ENCODE peak calls at places on chromosome 10, in seven cellular contexts. One of them, this sample, is unnamed.

GRCh38 chr10:125023269-125023668 is 81.3 kb downstream of the ZRANB1 start:
- DNase-seq in adipocyte: no peak
- DNase-seq in endothelial cell of umbilical vein: no peak
- DNase-seq in HCT116: no peak
- DNase-seq in stomach: peak; percentile 54
- DNase-seq in neural progenitor cell: no peak
- DNase-seq in colonic mucosa: no peak
- DNase-seq in this sample: peak; percentile 51

GRCh38 chr10:84269773-84270172 is 24.9 kb downstream of the RGR start:
- DNase-seq in HCT116: peak; percentile 66
- DNase-seq in neural progenitor cell: no peak
- DNase-seq in endothelial cell of umbilical vein: no peak
- DNase-seq in adipocyte: peak; percentile 78
- DNase-seq in colonic mucosa: no peak
- DNase-seq in stomach: no peak
- DNase-seq in this sample: no peak

GRCh38 chr10:48456361-48456804 is 148.5 kb downstream of the ARHGAP22 start:
- DNase-seq in colonic mucosa: peak; percentile 30
- DNase-seq in neural progenitor cell: no peak
- DNase-seq in HCT116: no peak
- DNase-seq in stomach: peak; percentile 32
- DNase-seq in endothelial cell of umbilical vein: peak; percentile 69
- DNase-seq in adipocyte: no peak
- DNase-seq in this sample: peak; percentile 81

GRCh38 chr10:95306851-95307250 is 16.0 kb upstream of the PDLIM1 start:
- DNase-seq in endothelial cell of umbilical vein: no peak
- DNase-seq in HCT116: no peak
- DNase-seq in colonic mucosa: no peak
- DNase-seq in stomach: no peak
- DNase-seq in adipocyte: no peak
- DNase-seq in neural progenitor cell: no peak
- DNase-seq in this sample: no peak

GRCh38 chr10:31322647-31323046 is 3.6 kb downstream of the ZEB1 start:
- DNase-seq in adipocyte: peak; percentile 57
- DNase-seq in stomach: no peak
- DNase-seq in endothelial cell of umbilical vein: peak; percentile 25
- DNase-seq in colonic mucosa: no peak
- DNase-seq in HCT116: no peak
- DNase-seq in neural progenitor cell: peak; percentile 5
- DNase-seq in this sample: no peak

GRCh38 chr10:99207340-99207739 is 28.3 kb downstream of the HPSE2 start:
- DNase-seq in colonic mucosa: no peak
- DNase-seq in stomach: no peak
- DNase-seq in adipocyte: no peak
- DNase-seq in endothelial cell of umbilical vein: no peak
- DNase-seq in neural progenitor cell: no peak
- DNase-seq in HCT116: no peak
- DNase-seq in this sample: no peak

GRCh38 chr10:60147025-60147424 is 240.7 kb upstream of the CCDC6 start:
- DNase-seq in colonic mucosa: no peak
- DNase-seq in neural progenitor cell: no peak
- DNase-seq in stomach: no peak
- DNase-seq in adipocyte: no peak
- DNase-seq in endothelial cell of umbilical vein: no peak
- DNase-seq in HCT116: no peak
- DNase-seq in this sample: no peak

GRCh38 chr10:51260376-51260775 is 186.1 kb downstream of the PRKG1 start:
- DNase-seq in adipocyte: peak; percentile 38
- DNase-seq in stomach: no peak
- DNase-seq in endothelial cell of umbilical vein: no peak
- DNase-seq in neural progenitor cell: no peak
- DNase-seq in colonic mucosa: no peak
- DNase-seq in HCT116: no peak
- DNase-seq in this sample: no peak

GRCh38 chr10:34334908-34335307 is 480.2 kb downstream of the PARD3 start:
- DNase-seq in neural progenitor cell: no peak
- DNase-seq in HCT116: no peak
- DNase-seq in colonic mucosa: no peak
- DNase-seq in adipocyte: no peak
- DNase-seq in endothelial cell of umbilical vein: no peak
- DNase-seq in stomach: no peak
- DNase-seq in this sample: no peak

GRCh38 chr10:29948971-29949370 is 110.4 kb downstream of the JCAD start:
- DNase-seq in adipocyte: peak; percentile 55
- DNase-seq in endothelial cell of umbilical vein: no peak
- DNase-seq in stomach: no peak
- DNase-seq in HCT116: no peak
- DNase-seq in colonic mucosa: no peak
- DNase-seq in neural progenitor cell: no peak
- DNase-seq in this sample: no peak
- H3K4me3 ChIP-seq in adipocyte: peak overlapping the region; percentile 55
- H3K4me3 ChIP-seq in endothelial cell of umbilical vein: no peak overlapping the region
- H3K4me3 ChIP-seq in stomach: no peak overlapping the region
- H3K4me3 ChIP-seq in HCT116: no peak overlapping the region
- H3K4me3 ChIP-seq in colonic mucosa: no peak overlapping the region
- H3K4me3 ChIP-seq in neural progenitor cell: no peak overlapping the region
- H3K4me3 ChIP-seq in this sample: no peak overlapping the region

GRCh38 chr10:132521466-132522102 is 16.0 kb upstream of the INPP5A start:
- DNase-seq in endothelial cell of umbilical vein: no peak
- DNase-seq in HCT116: no peak
- DNase-seq in neural progenitor cell: no peak
- DNase-seq in colonic mucosa: no peak
- DNase-seq in stomach: no peak
- DNase-seq in adipocyte: no peak
- DNase-seq in this sample: no peak

GRCh38 chr10:132524443-132525285 is 12.9 kb upstream of the INPP5A start:
- DNase-seq in stomach: no peak
- DNase-seq in colonic mucosa: no peak
- DNase-seq in HCT116: no peak
- DNase-seq in endothelial cell of umbilical vein: no peak
- DNase-seq in adipocyte: no peak
- DNase-seq in neural progenitor cell: no peak
- DNase-seq in this sample: no peak

GRCh38 chr10:132522521-132523411 is 14.8 kb upstream of the INPP5A start:
- DNase-seq in HCT116: no peak
- DNase-seq in adipocyte: no peak
- DNase-seq in endothelial cell of umbilical vein: no peak
- DNase-seq in colonic mucosa: no peak
- DNase-seq in neural progenitor cell: no peak
- DNase-seq in stomach: no peak
- DNase-seq in this sample: peak; percentile 47

GRCh38 chr10:132521041-132521465 is 16.5 kb upstream of the INPP5A start:
- DNase-seq in stomach: no peak
- DNase-seq in HCT116: no peak
- DNase-seq in endothelial cell of umbilical vein: no peak
- DNase-seq in neural progenitor cell: no peak
- DNase-seq in adipocyte: no peak
- DNase-seq in colonic mucosa: no peak
- DNase-seq in this sample: peak; percentile 45

DNA sequence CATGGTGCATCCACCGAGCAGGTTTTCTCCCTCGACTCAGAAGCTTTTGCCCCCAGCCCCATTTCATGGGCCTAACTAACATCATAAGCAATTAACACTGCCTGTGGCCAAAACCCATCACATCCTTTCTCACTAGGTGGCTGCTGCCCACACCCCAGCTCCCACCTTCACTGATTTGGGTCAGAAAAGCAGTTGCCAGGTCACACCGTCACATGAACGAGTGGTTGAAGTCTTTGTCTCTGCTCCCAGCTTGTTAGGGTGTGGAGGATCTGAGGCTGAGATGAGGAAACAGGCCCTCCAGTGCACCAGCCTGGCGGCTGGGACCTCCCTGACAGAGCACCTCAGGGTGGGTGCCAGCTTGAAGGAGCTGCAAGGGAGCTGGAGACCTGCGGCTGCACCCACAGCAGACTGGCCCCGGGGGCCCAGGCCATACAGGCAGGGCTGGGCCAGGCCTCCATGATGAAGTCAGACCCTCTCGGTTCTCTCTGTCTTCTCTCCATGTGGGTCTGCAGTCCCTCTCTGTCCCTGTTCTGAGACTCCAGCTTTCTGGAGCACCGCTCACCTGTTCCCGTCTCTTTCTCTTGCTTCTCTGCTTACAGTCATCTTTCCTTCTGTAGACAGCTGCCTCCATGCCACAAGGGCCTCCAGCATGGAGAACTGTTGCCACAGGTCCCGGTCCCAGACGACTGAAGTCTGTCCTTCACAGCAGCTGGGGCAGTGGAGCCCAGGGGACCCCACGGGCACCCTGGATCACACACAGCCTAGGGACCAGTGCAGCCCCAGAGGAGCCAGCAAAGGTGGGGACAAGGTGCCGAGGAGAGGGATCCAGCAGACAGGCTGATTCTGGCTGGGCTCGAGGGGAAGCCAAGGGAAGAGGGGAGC is 13.8 kb upstream of the INPP5A start:
- DNase-seq in colonic mucosa: no peak
- DNase-seq in neural progenitor cell: no peak
- DNase-seq in HCT116: no peak
- DNase-seq in adipocyte: no peak
- DNase-seq in endothelial cell of umbilical vein: no peak
- DNase-seq in stomach: no peak
- DNase-seq in this sample: peak; percentile 36
- H3K27me3 ChIP-seq in colonic mucosa: no peaks in the 10 kb centered on the region
- H3K27me3 ChIP-seq in neural progenitor cell: peaks cover 54% of the 10 kb centered on the region
- H3K27me3 ChIP-seq in HCT116: no peaks in the 10 kb centered on the region
- H3K27me3 ChIP-seq in adipocyte: no peaks in the 10 kb centered on the region
- H3K27me3 ChIP-seq in endothelial cell of umbilical vein: peaks cover 5% of the 10 kb centered on the region
- H3K27me3 ChIP-seq in stomach: peaks cover 6% of the 10 kb centered on the region
- H3K27me3 ChIP-seq in this sample: peaks cover 9% of the 10 kb centered on the region

DNA sequence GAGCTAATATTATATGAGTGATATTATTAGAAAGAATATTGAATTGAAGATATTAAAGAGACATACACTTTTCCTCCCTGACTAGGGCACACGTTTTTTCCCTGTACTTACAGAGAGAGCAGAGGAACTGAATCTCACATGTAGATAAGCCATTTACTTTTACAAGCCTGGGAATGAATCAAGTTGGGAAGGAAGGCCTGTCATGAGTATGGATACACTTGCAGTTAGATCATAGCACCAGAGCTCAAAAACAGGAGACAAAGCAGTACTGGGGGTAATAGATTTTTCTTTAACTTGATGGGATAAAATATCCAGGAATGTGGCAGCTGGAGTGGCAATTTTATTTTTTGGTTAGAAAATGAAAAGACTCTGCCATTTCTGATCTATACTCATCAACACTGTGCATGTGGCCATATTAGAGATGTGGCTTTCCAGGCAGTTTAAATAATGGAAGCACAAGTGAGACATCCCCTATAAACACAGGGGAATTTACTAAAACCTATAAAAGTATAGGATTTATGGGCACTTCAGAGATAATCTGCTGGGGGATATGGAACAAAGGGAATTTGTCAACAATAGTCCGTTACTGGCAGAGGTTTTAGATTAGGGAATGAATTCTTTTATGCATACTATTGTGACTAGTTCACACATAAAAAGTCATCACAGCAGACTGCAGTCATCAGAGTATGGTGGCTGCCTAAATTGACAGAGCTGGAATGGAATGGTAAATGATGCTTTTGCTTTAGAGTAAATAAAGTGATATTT is 657.7 kb upstream of the MBL2 start:
- DNase-seq in stomach: no peak
- DNase-seq in colonic mucosa: no peak
- DNase-seq in endothelial cell of umbilical vein: no peak
- DNase-seq in HCT116: no peak
- DNase-seq in neural progenitor cell: no peak
- DNase-seq in adipocyte: no peak
- DNase-seq in this sample: no peak
- H3K36me3 ChIP-seq in stomach: no peaks in the 10 kb centered on the region
- H3K36me3 ChIP-seq in colonic mucosa: no peaks in the 10 kb centered on the region
- H3K36me3 ChIP-seq in endothelial cell of umbilical vein: no peaks in the 10 kb centered on the region
- H3K36me3 ChIP-seq in HCT116: no peaks in the 10 kb centered on the region
- H3K36me3 ChIP-seq in neural progenitor cell: no peaks in the 10 kb centered on the region
- H3K36me3 ChIP-seq in adipocyte: no peaks in the 10 kb centered on the region
- H3K36me3 ChIP-seq in this sample: no peaks in the 10 kb centered on the region

GRCh38 chr10:109902992-109903947 is 20.0 kb downstream of the XPNPEP1 start:
- DNase-seq in neural progenitor cell: no peak
- DNase-seq in endothelial cell of umbilical vein: no peak
- DNase-seq in colonic mucosa: no peak
- DNase-seq in stomach: no peak
- DNase-seq in adipocyte: no peak
- DNase-seq in HCT116: no peak
- DNase-seq in this sample: no peak
- H3K4me3 ChIP-seq in neural progenitor cell: no peak overlapping the region
- H3K4me3 ChIP-seq in endothelial cell of umbilical vein: no peak overlapping the region
- H3K4me3 ChIP-seq in colonic mucosa: no peak overlapping the region
- H3K4me3 ChIP-seq in stomach: no peak overlapping the region
- H3K4me3 ChIP-seq in adipocyte: peak overlapping the region; percentile 51
- H3K4me3 ChIP-seq in HCT116: no peak overlapping the region
- H3K4me3 ChIP-seq in this sample: no peak overlapping the region

This sample was measured in H7.